ENCODE peak calls at places on chromosomes 12 and 14, in ten cellular contexts. Y is A549, Z is lower lobe of right lung, Q is tibial nerve, B is prostate gland, U is astrocyte, A is right lobe of liver, T is thoracic aorta, E is cardiac muscle cell, W is adrenal gland. S is an unnamed sample.

GRCh38 chr14:24192933-24193332 is 2.3 kb downstream of the TM9SF1 start:
- DNase-seq in Y (no peak), Z (no peak), Q (no peak), B (no peak), U (no peak), A (no peak), T (no peak), E (no peak), W (no peak), S (no peak)

GRCh38 chr12:1768585-1768984 is 51.8 kb upstream of the LRTM2 start:
- DNase-seq in Y (no peak), Z (no peak), Q (no peak), B (no peak), U (no peak), A (no peak), T (no peak), E (no peak), W (no peak), S (no peak)

GRCh38 chr12:42725839-42726238 is 136.3 kb upstream of the PRICKLE1 start:
- DNase-seq in Y (no peak), Z (no peak), Q (no peak), B (no peak), U (peak; percentile 98), A (no peak), T (no peak), E (no peak), W (no peak), S (no peak)

GRCh38 chr14:101636081-101636560 is 74.8 kb downstream of the DIO3 start:
- DNase-seq in Y (no peak), Z (no peak), Q (no peak), B (no peak), U (peak; percentile 3), A (no peak), T (no peak), E (no peak), W (no peak), S (no peak)

GRCh38 chr12:114405449-114406271 is at the start of gene TBX5:
- DNase-seq in Y (no peak), Z (no peak), Q (no peak), B (no peak), U (no peak), A (no peak), T (no peak), E (peak; percentile 77), W (no peak), S (no peak)

GRCh38 chr14:78721756-78722455 is 551.7 kb downstream of the NRXN3 start:
- DNase-seq in Y (no peak), Z (no peak), Q (no peak), B (no peak), U (no peak), A (no peak), T (no peak), E (no peak), W (no peak), S (no peak)

GRCh38 chr14:67680941-67681340 is 6.5 kb upstream of the VTI1B start:
- DNase-seq in Y (no peak), Z (no peak), Q (no peak), B (no peak), U (no peak), A (no peak), T (no peak), E (no peak), W (no peak), S (no peak)

GRCh38 chr12:124293286-124294003 is 1.4 kb upstream of the RFLNA start:
- DNase-seq in Y (no peak), Z (no peak), Q (no peak), B (no peak), U (no peak), A (no peak), T (no peak), E (no peak), W (no peak), S (no peak)

GRCh38 chr14:93683241-93683640 is 105.0 kb downstream of the PRIMA1 start:
- DNase-seq in Y (no peak), Z (no peak), Q (peak; percentile 16), B (no peak), U (no peak), A (no peak), T (no peak), E (no peak), W (no peak), S (no peak)

GRCh38 chr14:94045563-94046345 is 19.6 kb downstream of the OTUB2 start:
- DNase-seq in Y (no peak), Z (no peak), Q (no peak), B (no peak), U (no peak), A (no peak), T (no peak), E (no peak), W (peak; percentile 37), S (no peak)

GRCh38 chr12:63845726-63846125 is 1.2 kb downstream of the SRGAP1 start:
- DNase-seq in Y (no peak), Z (no peak), Q (no peak), B (no peak), U (peak; percentile 34), A (no peak), T (no peak), E (peak; percentile 13), W (no peak), S (no peak)

GRCh38 chr14:80698974-80699373 is 242.6 kb downstream of the CEP128 start:
- DNase-seq in Y (no peak), Z (no peak), Q (no peak), B (no peak), U (no peak), A (no peak), T (no peak), E (no peak), W (no peak), S (no peak)

GRCh38 chr12:30506411-30506810 is 189.3 kb downstream of the IPO8 start:
- DNase-seq in Y (no peak), Z (no peak), Q (no peak), B (no peak), U (no peak), A (peak; percentile 36), T (no peak), E (no peak), W (no peak), S (no peak)

GRCh38 chr12:112349440-112349839 is 32.8 kb downstream of the HECTD4 start:
- DNase-seq in Y (no peak), Z (no peak), Q (no peak), B (no peak), U (no peak), A (no peak), T (no peak), E (no peak), W (no peak), S (no peak)

GRCh38 chr12:52139579-52140062 is 52.2 kb downstream of the KRT80 start:
- DNase-seq in Y (peak; percentile 90), Z (no peak), Q (no peak), B (no peak), U (no peak), A (no peak), T (no peak), E (peak; percentile 50), W (no peak), S (no peak)

GRCh38 chr12:74412607-74413230 is 124.9 kb upstream of the ATXN7L3B start:
- DNase-seq in Y (no peak), Z (no peak), Q (no peak), B (no peak), U (peak; percentile 2), A (no peak), T (no peak), E (peak; percentile 24), W (no peak), S (no peak)

GRCh38 chr12:89183985-89184435 is 168.3 kb downstream of the DUSP6 start:
- DNase-seq in Y (no peak), Z (peak; percentile 57), Q (peak; percentile 62), B (no peak), U (no peak), A (no peak), T (peak; percentile 6), E (no peak), W (peak; percentile 53), S (no peak)

GRCh38 chr14:54864526-54864925 is 38.1 kb downstream of the GCH1 start:
- DNase-seq in Y (no peak), Z (no peak), Q (no peak), B (no peak), U (no peak), A (no peak), T (no peak), E (no peak), W (no peak), S (no peak)

GRCh38 chr12:16349132-16349463 is 1.7 kb downstream of the MGST1 start:
- DNase-seq in Y (peak; percentile 44), Z (peak; percentile 62), Q (peak; percentile 80), B (peak; percentile 33), U (peak; percentile 88), A (peak; percentile 43), T (no peak), E (no peak), W (peak; percentile 89), S (peak; percentile 45)
- H3K27ac ChIP-seq in Y (peak overlapping the region; percentile 99), Z (peak overlapping the region; percentile 84), Q (no peak overlapping the region), B (peak overlapping the region; percentile 77), U (peak overlapping the region; percentile 80), A (peak overlapping the region; percentile 82), T (no peak overlapping the region), E (no peak overlapping the region), W (peak overlapping the region; percentile 87), S (peak overlapping the region; percentile 85)

GRCh38 chr14:68951051-68951797 is 27.9 kb downstream of the ACTN1 start:
- DNase-seq in Y (peak; percentile 80), Z (peak; percentile 82), Q (peak; percentile 87), B (peak; percentile 63), U (peak; percentile 93), A (peak; percentile 67), T (peak; percentile 93), E (no peak), W (peak; percentile 94), S (peak; percentile 89)
- H3K4me3 ChIP-seq in Y (peak overlapping the region; percentile 18), Z (no peak overlapping the region), Q (no peak overlapping the region), B (no peak overlapping the region), U (peak overlapping the region; percentile 11), A (no peak overlapping the region), T (peak overlapping the region; percentile 65), E (no peak overlapping the region), W (no peak overlapping the region), S (no peak overlapping the region)

DNA sequence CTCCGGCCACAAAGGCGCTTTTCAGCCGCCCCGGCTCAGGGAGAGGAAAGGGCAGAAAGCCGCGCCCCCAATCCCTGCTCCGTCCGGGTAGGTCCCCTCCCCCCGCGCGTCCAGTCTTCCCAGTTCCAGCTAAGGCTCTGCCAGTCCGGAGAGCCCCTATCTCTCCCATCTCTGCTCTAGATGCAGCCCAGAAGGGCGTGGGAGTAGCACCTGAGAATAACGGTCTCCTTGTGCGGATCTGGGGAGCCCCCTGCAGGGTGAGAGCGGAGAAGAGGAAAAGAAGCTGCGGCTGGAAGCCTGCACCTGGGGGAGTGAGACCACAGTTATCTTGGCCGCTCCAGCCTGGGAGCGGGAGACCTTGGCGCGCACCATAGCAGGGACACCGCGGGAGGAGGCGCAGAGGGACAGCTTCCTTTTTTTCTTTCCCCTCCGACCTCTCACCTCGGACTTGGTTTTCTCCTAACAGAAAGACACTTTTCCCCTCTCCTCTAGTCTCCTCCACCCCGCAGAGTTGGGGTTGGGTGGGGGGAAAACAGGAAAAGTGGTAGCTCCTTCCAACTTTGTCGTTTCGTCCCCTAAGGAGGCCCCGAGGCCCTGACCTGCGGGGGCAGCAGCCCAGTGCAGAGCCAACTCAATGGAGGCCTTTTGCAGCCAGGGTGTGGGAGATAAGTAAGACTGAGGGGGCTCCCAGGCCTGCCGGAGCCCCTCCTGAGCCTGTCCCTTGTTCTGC is 2.4 kb downstream of the DHH start:
- DNase-seq in Y (peak; percentile 82), Z (no peak), Q (no peak), B (no peak), U (no peak), A (peak; percentile 34), T (no peak), E (peak; percentile 64), W (no peak), S (no peak)
- H3K4me1 ChIP-seq in Y (peaks cover 22% of the 10 kb centered on the region), Z (peaks cover 72% of the 10 kb centered on the region), Q (peaks cover 62% of the 10 kb centered on the region), B (peaks cover 5% of the 10 kb centered on the region), U (peaks cover 32% of the 10 kb centered on the region), A (peaks cover 31% of the 10 kb centered on the region), T (peaks cover 56% of the 10 kb centered on the region), E (peaks cover 12% of the 10 kb centered on the region), W (peaks cover 10% of the 10 kb centered on the region), S (peaks cover 74% of the 10 kb centered on the region)

GRCh38 chr14:33062476-33062875 is 123.8 kb downstream of the NPAS3 start:
- DNase-seq in Y (no peak), Z (no peak), Q (no peak), B (no peak), U (no peak), A (no peak), T (no peak), E (no peak), W (no peak), S (no peak)
- H3K27ac ChIP-seq in Y (no peak overlapping the region), Z (no peak overlapping the region), Q (no peak overlapping the region), B (no peak overlapping the region), U (peak overlapping the region; percentile 34), A (no peak overlapping the region), T (no peak overlapping the region), E (no peak overlapping the region), W (no peak overlapping the region), S (no peak overlapping the region)